ENCODE peak calls at places on chromosomes 5 and 9, in four cellular contexts. K is lower lobe of right lung; N is heart left ventricle; H is naive thymus-derived CD4-positive, alpha-beta T cell. J is an unnamed sample.

GRCh38 chr5:154652746-154653417 is 102.3 kb upstream of the LARP1 start:
- DNase-seq in K (no peak), N (no peak), H (no peak), J (no peak)

GRCh38 chr9:134965421-134965820 is 47.7 kb upstream of the FCN1 start:
- DNase-seq in K (peak; percentile 57), H (no peak), N (no peak), J (no peak)

GRCh38 chr9:35571113-35571512 is 33.9 kb upstream of the TESK1 start:
- DNase-seq in K (no peak), H (no peak), N (no peak), J (no peak)

GRCh38 chr5:85337400-85337799 is 952.7 kb upstream of the EDIL3 start:
- DNase-seq in N (no peak), K (no peak), H (no peak), J (no peak)

GRCh38 chr9:20623748-20624124 is 1.4 kb upstream of the MLLT3 start:
- DNase-seq in H (no peak), N (no peak), K (no peak), J (no peak)

GRCh38 chr5:178292826-178293205 is 60.2 kb upstream of the PHYKPL start:
- DNase-seq in N (no peak), K (no peak), H (no peak), J (no peak)

GRCh38 chr5:107764976-107765684 is 94.4 kb upstream of the EFNA5 start:
- DNase-seq in K (no peak), N (no peak), H (no peak), J (no peak)

GRCh38 chr9:95167998-95168397 is 149.5 kb downstream of the FANCC start:
- DNase-seq in K (no peak), H (peak; percentile 28), N (peak; percentile 60), J (peak; percentile 87)

GRCh38 chr9:135224921-135225541 is 137.6 kb downstream of the OLFM1 start:
- DNase-seq in K (peak; percentile 28), N (no peak), H (no peak), J (no peak)

GRCh38 chr5:36950586-36951457 is 74.3 kb downstream of the NIPBL start:
- DNase-seq in K (no peak), N (no peak), H (no peak), J (no peak)

GRCh38 chr5:137486707-137487106 is 12.4 kb downstream of the SPOCK1 start:
- DNase-seq in K (no peak), H (no peak), N (no peak), J (no peak)

GRCh38 chr9:15304620-15305019 is 2.4 kb downstream of the TTC39B start:
- DNase-seq in H (no peak), K (no peak), N (no peak), J (no peak)

GRCh38 chr5:150762216-150762615 is 3.4 kb upstream of the DCTN4 start:
- DNase-seq in N (no peak), K (no peak), H (no peak), J (no peak)

GRCh38 chr5:127660048-127660733 is 11.3 kb downstream of the CTXN3 start:
- DNase-seq in K (no peak), N (no peak), H (no peak), J (no peak)

GRCh38 chr9:32837551-32838058 is 54.3 kb downstream of the TMEM215 start:
- DNase-seq in H (no peak), N (no peak), K (no peak), J (no peak)

GRCh38 chr9:36450110-36450732 is 50.2 kb upstream of the RNF38 start:
- DNase-seq in K (no peak), H (peak; percentile 36), N (no peak), J (no peak)

GRCh38 chr5:134153241-134153640 is 23.5 kb downstream of the SKP1 start:
- DNase-seq in H (no peak), N (no peak), K (no peak), J (no peak)

GRCh38 chr9:135907006-135907434 is 326 bp downstream of the CAMSAP1 start:
- DNase-seq in H (no peak), N (no peak), K (peak; percentile 66), J (peak; percentile 28)

GRCh38 chr5:27908341-27908740 is 870.0 kb upstream of the CDH9 start:
- DNase-seq in K (no peak), H (no peak), N (no peak), J (no peak)

GRCh38 chr9:91949293-91949945 is 609 bp downstream of the ROR2 start:
- DNase-seq in H (no peak), N (no peak), K (no peak), J (no peak)

GRCh38 chr9:135245482-135246247 is 158.2 kb downstream of the OLFM1 start:
- DNase-seq in H (no peak), K (peak; percentile 21), N (no peak), J (no peak)

GRCh38 chr5:1834721-1835425 is 33.7 kb downstream of the NDUFS6 start:
- DNase-seq in K (no peak), H (no peak), N (no peak), J (no peak)

GRCh38 chr5:144421411-144421810 is 250.7 kb downstream of the KCTD16 start:
- DNase-seq in H (no peak), K (no peak), N (no peak), J (no peak)

GRCh38 chr9:77554706-77555105 is 93.4 kb downstream of the GNA14 start:
- DNase-seq in H (no peak), N (no peak), K (no peak), J (no peak)

GRCh38 chr5:71912021-71912420 is 192.9 kb downstream of the CARTPT start:
- DNase-seq in N (no peak), H (no peak), K (no peak), J (no peak)

GRCh38 chr5:111070272-111071134 is 1.0 kb upstream of the TSLP start:
- DNase-seq in H (no peak), N (peak; percentile 15), K (peak; percentile 49), J (peak; percentile 47)

GRCh38 chr5:111068208-111068607 is 3.3 kb upstream of the TSLP start:
- DNase-seq in H (no peak), K (no peak), N (no peak), J (no peak)

GRCh38 chr5:111072949-111073682 is 1.6 kb downstream of the TSLP start:
- DNase-seq in K (peak; percentile 73), H (peak; percentile 37), N (peak; percentile 57), J (no peak)

GRCh38 chr5:111071413-111071812 is at the start of gene TSLP:
- DNase-seq in N (no peak), K (no peak), H (no peak), J (no peak)

GRCh38 chr5:111069839-111070238 is 1.7 kb upstream of the TSLP start:
- DNase-seq in N (no peak), K (no peak), H (no peak), J (no peak)
- H3K27me3 ChIP-seq in N (peaks cover 70% of the 10 kb centered on the region), K (no peaks in the 10 kb centered on the region), H (peaks cover 10% of the 10 kb centered on the region), J (peaks cover 69% of the 10 kb centered on the region)

DNA sequence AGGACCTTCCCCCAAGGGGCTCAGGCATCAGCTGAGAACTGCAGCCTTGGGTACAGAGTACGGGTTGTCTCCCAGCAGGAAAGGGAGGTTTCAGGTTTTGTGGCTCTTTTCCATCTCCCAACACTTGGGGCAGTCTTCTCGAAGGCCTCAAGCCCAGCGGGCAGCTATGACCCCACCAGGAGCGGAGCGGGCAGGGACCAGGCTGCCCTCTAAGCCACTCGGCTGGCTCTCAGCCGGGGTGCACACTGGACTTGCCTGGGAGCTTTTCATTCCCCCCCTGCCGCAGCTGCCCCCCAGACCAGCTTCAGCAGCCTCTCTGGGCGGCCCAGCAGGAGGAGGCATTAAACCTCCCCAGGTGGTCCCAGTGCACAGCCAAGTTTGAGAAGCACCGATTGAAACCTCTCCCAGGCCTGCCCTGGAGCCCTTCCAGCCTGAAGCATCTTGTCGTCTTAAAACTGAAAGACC is 20.8 kb downstream of the NTNG2 start:
- DNase-seq in K (no peak), H (no peak), N (no peak), J (no peak)
- H3K27me3 ChIP-seq in K (peaks cover 16% of the 10 kb centered on the region), H (no peaks in the 10 kb centered on the region), N (peaks cover 3% of the 10 kb centered on the region), J (no peaks in the 10 kb centered on the region)

GRCh38 chr5:162268694-162269481 is 201.3 kb downstream of the GABRG2 start:
- DNase-seq in H (no peak), N (no peak), K (no peak), J (no peak)
- H3K27me3 ChIP-seq in H (no peaks in the 10 kb centered on the region), N (no peaks in the 10 kb centered on the region), K (no peaks in the 10 kb centered on the region), J (peaks cover 6% of the 10 kb centered on the region)

DNA sequence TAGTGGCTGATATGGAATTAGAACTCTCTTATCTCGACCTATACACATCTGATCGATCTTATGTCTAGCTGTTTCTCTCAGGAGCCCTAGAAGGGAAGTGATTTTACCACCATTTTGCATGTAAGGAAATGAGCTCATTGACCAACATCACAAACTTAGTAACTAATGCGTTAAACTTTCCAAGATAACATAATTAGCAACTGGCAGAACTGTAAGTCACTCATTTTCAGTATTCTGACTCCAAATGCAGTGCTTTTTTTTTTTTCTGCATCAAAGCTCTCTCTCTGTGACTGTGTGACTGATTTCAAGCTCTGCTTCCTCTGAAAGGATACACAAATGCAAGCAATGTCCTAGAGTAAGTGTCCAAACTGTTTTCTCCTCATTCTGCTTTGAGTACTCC is 68.1 kb upstream of the FBXL7 start:
- DNase-seq in N (no peak), K (no peak), H (no peak), J (no peak)
- H3K27me3 ChIP-seq in N (no peaks in the 10 kb centered on the region), K (no peaks in the 10 kb centered on the region), H (no peaks in the 10 kb centered on the region), J (no peaks in the 10 kb centered on the region)

GRCh38 chr9:99977042-99977792 is 70.8 kb downstream of the STX17 start:
- DNase-seq in H (no peak), N (no peak), K (no peak), J (no peak)

GRCh38 chr9:99980578-99980977 is 74.1 kb downstream of the STX17 start:
- DNase-seq in K (no peak), H (no peak), N (no peak), J (no peak)

GRCh38 chr9:99973455-99973854 is 67.0 kb downstream of the STX17 start:
- DNase-seq in N (no peak), H (no peak), K (no peak), J (no peak)

GRCh38 chr9:99978221-99978620 is 71.8 kb downstream of the STX17 start:
- DNase-seq in K (no peak), H (no peak), N (no peak), J (no peak)
- H3K27me3 ChIP-seq in K (no peaks in the 10 kb centered on the region), H (no peaks in the 10 kb centered on the region), N (no peaks in the 10 kb centered on the region), J (no peaks in the 10 kb centered on the region)

J was measured in NT2/D1.